ENCODE peak calls at places on chromosome 18, in six cellular contexts. R is HepG2, N is A549, D is K562, W is GM12878, B is endothelial cell of umbilical vein. F is an unnamed sample.

GRCh38 chr18:67733094-67733493 is 216.6 kb upstream of the DSEL start:
- DNase-seq in R (no peak), N (no peak), D (no peak), W (no peak), B (no peak), F (no peak)

GRCh38 chr18:74013955-74014354 is 133.7 kb downstream of the FBXO15 start:
- DNase-seq in R (no peak), N (no peak), D (no peak), W (no peak), B (no peak), F (peak)

GRCh38 chr18:62982600-62983251 is 267.4 kb downstream of the PHLPP1 start:
- DNase-seq in R (peak), N (peak), D (peak), W (peak), B (peak), F (peak)

GRCh38 chr18:79396431-79397287 is 929 bp downstream of the NFATC1 start:
- DNase-seq in R (no peak), N (no peak), D (peak), W (no peak), B (peak), F (peak)

GRCh38 chr18:28175930-28176673 is 828 bp downstream of the CDH2 start:
- DNase-seq in R (no peak), N (peak), D (no peak), W (no peak), B (peak), F (no peak)

GRCh38 chr18:70671889-70672551 is 383.2 kb downstream of the SOCS6 start:
- DNase-seq in R (no peak), N (no peak), D (no peak), W (no peak), B (no peak), F (no peak)

GRCh38 chr18:34322365-34323289 is 97.9 kb upstream of the NOL4 start:
- DNase-seq in R (peak), N (no peak), D (no peak), W (peak), B (peak), F (peak)

GRCh38 chr18:74631242-74632087 is 33.8 kb downstream of the ZNF407 start:
- DNase-seq in R (no peak), N (no peak), D (no peak), W (no peak), B (peak), F (peak)

GRCh38 chr18:57784034-57784815 is 18.9 kb downstream of the ATP8B1 start:
- DNase-seq in R (peak), N (no peak), D (no peak), W (no peak), B (peak), F (peak)

GRCh38 chr18:2651981-2652380 is 3.5 kb upstream of the SMCHD1 start:
- DNase-seq in R (no peak), N (no peak), D (no peak), W (no peak), B (no peak), F (no peak)

GRCh38 chr18:33282142-33282541 is 158.4 kb downstream of the CCDC178 start:
- DNase-seq in R (no peak), N (no peak), D (no peak), W (no peak), B (no peak), F (no peak)

GRCh38 chr18:33034212-33034611 is 261.4 kb upstream of the KLHL14 start:
- DNase-seq in R (no peak), N (no peak), D (no peak), W (no peak), B (peak), F (no peak)

GRCh38 chr18:25228410-25228809 is 123.6 kb downstream of the ZNF521 start:
- DNase-seq in R (no peak), N (no peak), D (no peak), W (no peak), B (peak), F (no peak)
- TF ChIP-seq MYC in R (no peak), N (no peak), D (no peak), W (no peak), B (no peak), F (no peak)

DNA sequence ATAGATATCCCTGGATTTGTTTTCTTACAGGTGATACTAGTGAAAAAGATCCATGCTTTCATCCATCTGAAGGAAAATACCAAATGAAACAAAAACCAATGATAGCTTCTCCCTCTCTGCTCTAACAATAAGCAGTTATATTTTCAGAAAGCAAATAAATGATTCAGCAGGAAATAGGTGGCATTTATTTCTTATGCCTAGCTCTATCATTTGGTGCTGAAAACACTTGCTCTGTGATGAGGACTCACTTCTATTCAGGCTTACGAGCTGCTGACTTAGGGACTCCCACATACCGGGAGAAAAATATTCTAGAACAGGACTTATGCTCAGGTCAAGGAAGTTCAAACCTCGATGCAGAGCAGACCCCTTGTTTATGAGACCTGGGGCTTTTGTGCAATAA is 142.6 kb downstream of the SETBP1 start:
- DNase-seq in R (no peak), N (no peak), D (no peak), W (no peak), B (no peak), F (no peak)
- TF ChIP-seq MYC in R (no peak), N (no peak), D (no peak), W (no peak), B (no peak), F (no peak)

DNA sequence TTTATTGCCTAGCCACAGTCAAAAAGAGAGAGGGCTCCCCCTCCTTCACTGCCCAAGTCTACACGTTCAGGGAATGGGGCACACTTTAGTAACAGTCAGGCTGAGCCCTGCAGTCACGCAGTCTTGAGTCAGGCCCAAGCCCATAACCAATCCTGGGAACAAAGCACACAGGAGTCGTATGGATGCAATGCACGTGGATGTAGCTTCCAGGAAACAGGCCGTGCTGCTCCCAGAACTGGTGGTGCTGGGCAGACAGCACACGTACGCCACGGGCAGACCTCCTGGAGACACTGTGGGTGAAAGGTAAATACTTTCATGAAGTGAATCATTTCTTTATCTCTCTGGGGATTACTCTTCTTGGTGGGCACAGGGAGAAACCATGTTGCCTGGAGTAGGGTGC is 30.0 kb upstream of the MBP start:
- DNase-seq in R (no peak), N (no peak), D (no peak), W (no peak), B (no peak), F (no peak)
- TF ChIP-seq MYC in R (no peak), N (no peak), D (no peak), W (no peak), B (no peak), F (no peak)

DNA sequence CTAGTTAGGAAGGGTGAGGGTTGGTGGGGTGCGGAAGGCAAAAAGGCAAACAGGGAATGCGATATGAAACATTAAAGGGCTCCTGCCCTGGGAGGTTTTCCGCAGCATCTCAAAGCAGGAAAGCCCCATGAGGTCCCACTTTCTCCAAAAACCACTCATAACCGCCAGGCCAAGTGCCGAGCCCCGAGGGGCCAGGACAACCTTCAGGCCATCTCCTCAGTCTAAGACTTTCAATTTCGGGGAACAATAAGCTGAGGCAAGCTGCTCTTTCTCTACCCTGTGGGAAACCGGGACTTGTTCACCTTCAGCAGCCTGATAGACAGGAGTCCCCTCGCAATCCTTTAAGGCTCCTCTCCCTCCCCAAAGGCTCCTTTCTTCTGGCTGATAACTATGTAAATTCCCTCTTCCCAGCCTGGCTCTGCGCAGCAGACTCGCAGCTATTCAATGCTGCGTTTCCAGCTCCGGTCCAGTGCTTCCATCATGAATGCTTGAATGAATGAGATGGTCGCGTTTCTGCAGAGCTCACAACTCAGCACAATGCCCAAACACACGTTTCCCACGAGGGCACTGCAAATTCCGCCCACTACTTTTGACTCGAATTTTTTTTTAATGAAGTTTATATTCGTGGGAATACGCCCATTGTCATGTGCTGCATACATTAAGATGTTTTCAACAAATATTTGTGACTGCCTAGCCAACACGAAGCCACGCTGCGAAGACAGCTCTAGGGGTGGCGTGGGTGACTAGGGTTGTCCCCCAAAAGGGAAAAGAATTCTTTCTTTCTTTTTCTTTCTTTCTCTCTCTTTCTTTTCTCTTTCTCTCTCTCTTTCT is 1.4 kb downstream of the LAMA1 start:
- DNase-seq in R (no peak), N (no peak), D (no peak), W (no peak), B (no peak), F (no peak)
- TF ChIP-seq MYC in R (no peak), N (no peak), D (no peak), W (no peak), B (no peak), F (no peak)

DNA sequence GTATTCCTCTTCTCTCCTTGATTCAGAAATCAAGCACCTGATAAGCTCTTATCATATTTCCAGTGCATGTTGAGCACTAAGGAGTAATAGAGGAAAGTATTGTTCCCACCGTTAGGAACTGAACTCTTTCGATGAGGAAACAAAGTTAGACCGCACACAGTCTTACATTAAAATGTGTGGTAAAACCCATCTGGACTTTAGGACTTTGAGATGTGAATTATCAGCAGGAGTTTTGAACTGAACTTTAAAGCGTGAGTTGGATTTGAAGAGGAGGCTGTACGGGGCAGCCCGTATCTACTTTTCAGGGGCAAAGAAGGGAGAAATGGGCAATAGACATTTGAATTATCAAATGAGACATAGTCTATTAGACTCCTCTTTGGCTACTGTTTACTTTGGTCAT is 134.4 kb downstream of the SETBP1 start:
- DNase-seq in R (no peak), N (no peak), D (no peak), W (no peak), B (no peak), F (no peak)
- TF ChIP-seq MYC in R (no peak), N (no peak), D (no peak), W (no peak), B (no peak), F (no peak)

DNA sequence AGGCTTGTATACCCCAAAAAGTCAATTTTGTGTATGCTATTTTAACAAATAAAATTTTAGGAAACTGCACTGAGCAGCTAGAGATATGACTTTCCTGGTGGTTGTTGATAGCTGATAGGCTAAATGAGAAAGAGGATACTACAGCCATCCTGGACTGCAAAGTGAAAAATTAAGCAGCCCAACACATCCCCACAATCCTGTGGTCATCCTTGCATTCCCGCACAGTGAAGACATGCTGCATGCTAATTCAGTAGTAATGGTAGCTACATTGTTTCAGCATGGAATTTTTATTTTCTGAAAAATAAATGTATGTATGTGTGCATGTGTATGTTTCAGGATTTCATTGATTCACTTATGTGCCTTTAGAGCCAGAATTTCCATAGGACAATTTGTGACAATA is 124.2 kb upstream of the CCDC68 start:
- DNase-seq in R (no peak), N (no peak), D (no peak), W (no peak), B (no peak), F (no peak)
- TF ChIP-seq MYC in R (no peak), N (no peak), D (no peak), W (no peak), B (no peak), F (no peak)

DNA sequence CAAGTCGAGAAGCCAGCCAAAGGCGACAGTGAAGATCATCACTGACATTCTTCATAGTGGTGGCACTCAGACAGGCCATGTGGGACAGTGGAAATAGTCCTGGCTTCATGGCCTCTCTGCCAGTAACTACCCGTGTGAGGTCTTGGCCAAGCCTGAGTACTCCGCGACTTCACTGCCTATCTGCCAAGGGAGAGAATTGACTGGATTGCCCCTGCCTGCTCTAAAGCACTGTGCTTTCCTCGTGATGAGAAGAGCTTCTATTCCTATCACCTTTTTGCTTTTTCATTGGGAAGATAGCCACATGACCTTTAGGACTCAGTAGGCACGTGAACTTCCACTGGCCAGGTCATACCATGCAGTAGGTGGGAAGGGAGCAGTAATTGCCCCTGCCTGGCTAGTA is 239.3 kb downstream of the HAUS1 start:
- DNase-seq in R (no peak), N (no peak), D (no peak), W (no peak), B (no peak), F (no peak)
- TF ChIP-seq MYC in R (no peak), N (no peak), D (no peak), W (no peak), B (no peak), F (no peak)

GRCh38 chr18:8749492-8749891 is 44.1 kb downstream of the MTCL1 start:
- DNase-seq in R (no peak), N (no peak), D (no peak), W (no peak), B (no peak), F (no peak)
- TF ChIP-seq MYC in R (no peak), N (no peak), D (no peak), W (no peak), B (no peak), F (no peak)

GRCh38 chr18:55529581-55529980 is 58.4 kb downstream of the TCF4 start:
- DNase-seq in R (no peak), N (no peak), D (no peak), W (no peak), B (no peak), F (no peak)
- TF ChIP-seq MYC in R (no peak), N (no peak), D (no peak), W (no peak), B (no peak), F (no peak)